ENCODE peak calls at places on chromosomes 12 and 14, in eight cellular contexts. One of them, this sample, is unnamed.
A peak's percentile ranks its signal among the peaks of the same experiment; 100 is the strongest.

GRCh38 chr12:105262461-105263184 is 26.6 kb upstream of the APPL2 start:
- DNase-seq in activated T-cell treated with anti-CD3 and anti-CD28 coated beads, Interleukin-2, amount 50 U/mL, for 24 hours: no peak
- DNase-seq in aorta: no peak
- DNase-seq in midbrain: no peak
- DNase-seq in KBM-7: no peak
- DNase-seq in activated CD4-positive, alpha-beta memory T cell treated with anti-CD3 and anti-CD28 coated beads for 36 hours: no peak
- DNase-seq in choroid plexus epithelial cell: peak; percentile 8
- DNase-seq in NCI-H446 treated with DMSO at 0.1 percent for 48 hours: no peak
- DNase-seq in this sample: no peak

GRCh38 chr12:19031032-19031431 is 98.5 kb upstream of the PLEKHA5 start:
- DNase-seq in midbrain: no peak
- DNase-seq in NCI-H446 treated with DMSO at 0.1 percent for 48 hours: no peak
- DNase-seq in KBM-7: no peak
- DNase-seq in activated CD4-positive, alpha-beta memory T cell treated with anti-CD3 and anti-CD28 coated beads for 36 hours: no peak
- DNase-seq in activated T-cell treated with anti-CD3 and anti-CD28 coated beads, Interleukin-2, amount 50 U/mL, for 24 hours: no peak
- DNase-seq in choroid plexus epithelial cell: peak; percentile 70
- DNase-seq in aorta: no peak
- DNase-seq in this sample: peak; percentile 88

GRCh38 chr12:108430245-108430644 is 84.8 kb upstream of the FICD start:
- DNase-seq in aorta: no peak
- DNase-seq in activated CD4-positive, alpha-beta memory T cell treated with anti-CD3 and anti-CD28 coated beads for 36 hours: no peak
- DNase-seq in KBM-7: no peak
- DNase-seq in choroid plexus epithelial cell: peak; percentile 48
- DNase-seq in midbrain: no peak
- DNase-seq in NCI-H446 treated with DMSO at 0.1 percent for 48 hours: peak; percentile 12
- DNase-seq in activated T-cell treated with anti-CD3 and anti-CD28 coated beads, Interleukin-2, amount 50 U/mL, for 24 hours: no peak
- DNase-seq in this sample: no peak

GRCh38 chr12:128365831-128366231 is 98.9 kb downstream of the TMEM132C start:
- DNase-seq in activated T-cell treated with anti-CD3 and anti-CD28 coated beads, Interleukin-2, amount 50 U/mL, for 24 hours: no peak
- DNase-seq in KBM-7: no peak
- DNase-seq in choroid plexus epithelial cell: peak; percentile 1
- DNase-seq in NCI-H446 treated with DMSO at 0.1 percent for 48 hours: no peak
- DNase-seq in aorta: peak; percentile 70
- DNase-seq in midbrain: peak; percentile 53
- DNase-seq in activated CD4-positive, alpha-beta memory T cell treated with anti-CD3 and anti-CD28 coated beads for 36 hours: no peak
- DNase-seq in this sample: no peak

GRCh38 chr12:23217716-23218115 is 592.7 kb downstream of the ETNK1 start:
- DNase-seq in midbrain: no peak
- DNase-seq in activated T-cell treated with anti-CD3 and anti-CD28 coated beads, Interleukin-2, amount 50 U/mL, for 24 hours: no peak
- DNase-seq in activated CD4-positive, alpha-beta memory T cell treated with anti-CD3 and anti-CD28 coated beads for 36 hours: no peak
- DNase-seq in NCI-H446 treated with DMSO at 0.1 percent for 48 hours: no peak
- DNase-seq in KBM-7: no peak
- DNase-seq in choroid plexus epithelial cell: no peak
- DNase-seq in aorta: no peak
- DNase-seq in this sample: no peak

GRCh38 chr12:2179953-2180736 is 127.4 kb downstream of the CACNA1C start:
- DNase-seq in KBM-7: no peak
- DNase-seq in activated T-cell treated with anti-CD3 and anti-CD28 coated beads, Interleukin-2, amount 50 U/mL, for 24 hours: no peak
- DNase-seq in NCI-H446 treated with DMSO at 0.1 percent for 48 hours: peak; percentile 82
- DNase-seq in aorta: peak; percentile 93
- DNase-seq in activated CD4-positive, alpha-beta memory T cell treated with anti-CD3 and anti-CD28 coated beads for 36 hours: no peak
- DNase-seq in choroid plexus epithelial cell: peak; percentile 83
- DNase-seq in midbrain: no peak
- DNase-seq in this sample: no peak

GRCh38 chr14:64938972-64939816 is 3.4 kb downstream of the GPX2 start:
- DNase-seq in NCI-H446 treated with DMSO at 0.1 percent for 48 hours: no peak
- DNase-seq in activated CD4-positive, alpha-beta memory T cell treated with anti-CD3 and anti-CD28 coated beads for 36 hours: no peak
- DNase-seq in activated T-cell treated with anti-CD3 and anti-CD28 coated beads, Interleukin-2, amount 50 U/mL, for 24 hours: no peak
- DNase-seq in midbrain: no peak
- DNase-seq in choroid plexus epithelial cell: no peak
- DNase-seq in aorta: no peak
- DNase-seq in KBM-7: no peak
- DNase-seq in this sample: no peak

GRCh38 chr14:95289323-95290010 is 30.2 kb downstream of the CLMN start:
- DNase-seq in NCI-H446 treated with DMSO at 0.1 percent for 48 hours: no peak
- DNase-seq in KBM-7: no peak
- DNase-seq in activated T-cell treated with anti-CD3 and anti-CD28 coated beads, Interleukin-2, amount 50 U/mL, for 24 hours: no peak
- DNase-seq in aorta: no peak
- DNase-seq in midbrain: no peak
- DNase-seq in activated CD4-positive, alpha-beta memory T cell treated with anti-CD3 and anti-CD28 coated beads for 36 hours: no peak
- DNase-seq in choroid plexus epithelial cell: no peak
- DNase-seq in this sample: no peak

GRCh38 chr14:69703047-69704046 is 63.6 kb upstream of the SRSF5 start:
- DNase-seq in choroid plexus epithelial cell: no peak
- DNase-seq in aorta: no peak
- DNase-seq in activated CD4-positive, alpha-beta memory T cell treated with anti-CD3 and anti-CD28 coated beads for 36 hours: no peak
- DNase-seq in midbrain: no peak
- DNase-seq in NCI-H446 treated with DMSO at 0.1 percent for 48 hours: no peak
- DNase-seq in activated T-cell treated with anti-CD3 and anti-CD28 coated beads, Interleukin-2, amount 50 U/mL, for 24 hours: no peak
- DNase-seq in KBM-7: peak; percentile 65
- DNase-seq in this sample: no peak

GRCh38 chr12:11026118-11026517 is 3.7 kb upstream of the TAS2R19 start:
- DNase-seq in activated T-cell treated with anti-CD3 and anti-CD28 coated beads, Interleukin-2, amount 50 U/mL, for 24 hours: no peak
- DNase-seq in midbrain: no peak
- DNase-seq in activated CD4-positive, alpha-beta memory T cell treated with anti-CD3 and anti-CD28 coated beads for 36 hours: no peak
- DNase-seq in KBM-7: no peak
- DNase-seq in choroid plexus epithelial cell: no peak
- DNase-seq in NCI-H446 treated with DMSO at 0.1 percent for 48 hours: no peak
- DNase-seq in aorta: no peak
- DNase-seq in this sample: no peak

GRCh38 chr14:65019944-65020566 is 33.4 kb downstream of the FNTB start:
- DNase-seq in aorta: no peak
- DNase-seq in NCI-H446 treated with DMSO at 0.1 percent for 48 hours: no peak
- DNase-seq in activated T-cell treated with anti-CD3 and anti-CD28 coated beads, Interleukin-2, amount 50 U/mL, for 24 hours: no peak
- DNase-seq in midbrain: peak; percentile 86
- DNase-seq in activated CD4-positive, alpha-beta memory T cell treated with anti-CD3 and anti-CD28 coated beads for 36 hours: no peak
- DNase-seq in choroid plexus epithelial cell: peak; percentile 91
- DNase-seq in KBM-7: peak; percentile 80
- DNase-seq in this sample: no peak

GRCh38 chr12:115504241-115504941 is 773.1 kb downstream of the MED13L start:
- DNase-seq in aorta: no peak
- DNase-seq in KBM-7: peak; percentile 40
- DNase-seq in NCI-H446 treated with DMSO at 0.1 percent for 48 hours: no peak
- DNase-seq in activated T-cell treated with anti-CD3 and anti-CD28 coated beads, Interleukin-2, amount 50 U/mL, for 24 hours: no peak
- DNase-seq in choroid plexus epithelial cell: no peak
- DNase-seq in midbrain: no peak
- DNase-seq in activated CD4-positive, alpha-beta memory T cell treated with anti-CD3 and anti-CD28 coated beads for 36 hours: no peak
- DNase-seq in this sample: no peak

GRCh38 chr12:38872181-38872580 is 33.2 kb downstream of the CPNE8 start:
- DNase-seq in KBM-7: no peak
- DNase-seq in aorta: no peak
- DNase-seq in NCI-H446 treated with DMSO at 0.1 percent for 48 hours: no peak
- DNase-seq in choroid plexus epithelial cell: no peak
- DNase-seq in activated CD4-positive, alpha-beta memory T cell treated with anti-CD3 and anti-CD28 coated beads for 36 hours: no peak
- DNase-seq in midbrain: no peak
- DNase-seq in activated T-cell treated with anti-CD3 and anti-CD28 coated beads, Interleukin-2, amount 50 U/mL, for 24 hours: no peak
- DNase-seq in this sample: no peak

GRCh38 chr14:89364316-89364715 is 52.7 kb downstream of the FOXN3 start:
- DNase-seq in choroid plexus epithelial cell: no peak
- DNase-seq in activated T-cell treated with anti-CD3 and anti-CD28 coated beads, Interleukin-2, amount 50 U/mL, for 24 hours: no peak
- DNase-seq in NCI-H446 treated with DMSO at 0.1 percent for 48 hours: no peak
- DNase-seq in activated CD4-positive, alpha-beta memory T cell treated with anti-CD3 and anti-CD28 coated beads for 36 hours: no peak
- DNase-seq in midbrain: no peak
- DNase-seq in aorta: no peak
- DNase-seq in KBM-7: no peak
- DNase-seq in this sample: no peak

GRCh38 chr12:9899209-9899608 is 17.9 kb downstream of the KLRF2 start:
- DNase-seq in choroid plexus epithelial cell: no peak
- DNase-seq in NCI-H446 treated with DMSO at 0.1 percent for 48 hours: no peak
- DNase-seq in aorta: no peak
- DNase-seq in midbrain: no peak
- DNase-seq in activated T-cell treated with anti-CD3 and anti-CD28 coated beads, Interleukin-2, amount 50 U/mL, for 24 hours: no peak
- DNase-seq in activated CD4-positive, alpha-beta memory T cell treated with anti-CD3 and anti-CD28 coated beads for 36 hours: no peak
- DNase-seq in KBM-7: no peak
- DNase-seq in this sample: no peak

GRCh38 chr12:93686572-93687365 is 9.6 kb downstream of the CRADD start:
- DNase-seq in activated CD4-positive, alpha-beta memory T cell treated with anti-CD3 and anti-CD28 coated beads for 36 hours: no peak
- DNase-seq in choroid plexus epithelial cell: no peak
- DNase-seq in KBM-7: no peak
- DNase-seq in aorta: no peak
- DNase-seq in midbrain: no peak
- DNase-seq in activated T-cell treated with anti-CD3 and anti-CD28 coated beads, Interleukin-2, amount 50 U/mL, for 24 hours: no peak
- DNase-seq in NCI-H446 treated with DMSO at 0.1 percent for 48 hours: no peak
- DNase-seq in this sample: no peak